ENCODE peak calls at places on chromosomes 5 and 9, in eight cellular contexts. V is kidney tubule cell; Y is Panc1; X is RCC 7860; A is NCI-H510A treated with DMSO at 0.1 percent for 48 hours; L is stimulated activated CD8-positive, alpha-beta memory T cell treated with anti-CD3 and anti-CD28 coated beads, Interleukin-15, amount 100 ng/mL, for 4 hours; Q is body of pancreas; W is HuH-7. R is an unnamed sample.

GRCh38 chr5:3202570-3202969 is 393.1 kb upstream of the IRX1 start:
- DNase-seq in Q (no peak), A (no peak), Y (no peak), L (no peak), X (no peak), V (no peak), W (no peak), R (no peak)

GRCh38 chr9:98314381-98315066 is 59.1 kb upstream of the TBC1D2 start:
- DNase-seq in V (peak), L (no peak), Y (no peak), X (peak), W (no peak), Q (no peak), A (peak), R (no peak)

GRCh38 chr9:128902351-128903078 is 18.3 kb upstream of the PHYHD1 start:
- DNase-seq in Y (no peak), X (no peak), A (peak), V (peak), Q (peak), L (peak), W (no peak), R (no peak)

GRCh38 chr9:114276908-114277821 is 45.7 kb upstream of the ORM1 start:
- DNase-seq in X (peak), Q (peak), Y (no peak), L (no peak), A (no peak), V (peak), W (no peak), R (no peak)

GRCh38 chr9:130330202-130330601 is 64.6 kb downstream of the HMCN2 start:
- DNase-seq in X (no peak), V (peak), A (no peak), L (no peak), W (no peak), Y (no peak), Q (no peak), R (no peak)

GRCh38 chr5:56290378-56291057 is 57.4 kb upstream of the ANKRD55 start:
- DNase-seq in L (no peak), W (no peak), Q (no peak), Y (no peak), V (no peak), A (no peak), X (no peak), R (no peak)

GRCh38 chr5:88486466-88486865 is 217.8 kb upstream of the TMEM161B start:
- DNase-seq in Q (no peak), W (no peak), L (no peak), A (no peak), Y (no peak), V (no peak), X (no peak), R (no peak)

GRCh38 chr5:32859211-32859641 is 148.1 kb downstream of the NPR3 start:
- DNase-seq in W (no peak), A (no peak), V (no peak), Q (no peak), L (no peak), X (no peak), Y (no peak), R (no peak)

GRCh38 chr5:124906339-124907097 is 160.1 kb upstream of the ZNF608 start:
- DNase-seq in L (no peak), W (no peak), Y (no peak), V (peak), A (peak), X (no peak), Q (peak), R (peak)

GRCh38 chr9:13143281-13143680 is 136.2 kb downstream of the MPDZ start:
- DNase-seq in Q (no peak), A (no peak), Y (no peak), W (no peak), V (no peak), L (no peak), X (no peak), R (no peak)

GRCh38 chr5:170623576-170624181 is 119.9 kb downstream of the KCNIP1 start:
- DNase-seq in L (no peak), X (peak), A (peak), Y (no peak), Q (peak), V (peak), W (peak), R (peak)

GRCh38 chr5:124353016-124353415 is 393.4 kb downstream of the ZNF608 start:
- DNase-seq in Q (no peak), V (no peak), X (no peak), L (no peak), W (no peak), A (no peak), Y (no peak), R (no peak)

GRCh38 chr5:31768784-31769183 is 129.9 kb downstream of the PDZD2 start:
- DNase-seq in W (no peak), Q (no peak), Y (no peak), L (no peak), V (no peak), A (no peak), X (no peak), R (peak)

GRCh38 chr9:24189986-24190385 is 355.7 kb downstream of the IZUMO3 start:
- DNase-seq in W (no peak), V (no peak), X (no peak), Q (no peak), Y (no peak), A (no peak), L (no peak), R (no peak)

GRCh38 chr5:142600611-142601360 is 85.1 kb downstream of the FGF1 start:
- DNase-seq in A (peak), Y (no peak), L (no peak), V (peak), Q (peak), X (no peak), W (no peak), R (peak)

GRCh38 chr9:89920131-89920530 is 315.3 kb downstream of the GADD45G start:
- DNase-seq in X (no peak), L (no peak), W (no peak), Q (no peak), Y (no peak), V (no peak), A (no peak), R (no peak)

R was measured in T47D.